ENCODE peak calls at places on chromosomes 3 and 15, in seven cellular contexts. One of them, this sample, is unnamed.

GRCh38 chr3:87088984-87089841 is 98.3 kb upstream of the VGLL3 start:
- DNase-seq in fibroblast of lung: peak; percentile 91
- DNase-seq in pancreas: peak; percentile 55
- DNase-seq in fibroblast of pulmonary artery: peak; percentile 84
- DNase-seq in NCI-H2081: peak; percentile 63
- DNase-seq in GM03348: peak; percentile 90
- DNase-seq in 8988T: peak; percentile 15
- DNase-seq in this sample: peak; percentile 76

GRCh38 chr3:36244728-36245127 is 135.6 kb upstream of the STAC start:
- DNase-seq in 8988T: no peak
- DNase-seq in pancreas: no peak
- DNase-seq in fibroblast of lung: peak; percentile 74
- DNase-seq in GM03348: peak; percentile 76
- DNase-seq in NCI-H2081: no peak
- DNase-seq in fibroblast of pulmonary artery: peak; percentile 26
- DNase-seq in this sample: peak; percentile 16

GRCh38 chr3:39038165-39038564 is 13.6 kb downstream of the SCN11A start:
- DNase-seq in pancreas: no peak
- DNase-seq in fibroblast of pulmonary artery: peak; percentile 39
- DNase-seq in 8988T: no peak
- DNase-seq in GM03348: peak; percentile 43
- DNase-seq in fibroblast of lung: peak; percentile 87
- DNase-seq in NCI-H2081: no peak
- DNase-seq in this sample: peak; percentile 90

GRCh38 chr15:72382146-72382545 is 6.3 kb upstream of the HEXA start:
- DNase-seq in NCI-H2081: no peak
- DNase-seq in 8988T: no peak
- DNase-seq in fibroblast of pulmonary artery: peak; percentile 20
- DNase-seq in fibroblast of lung: no peak
- DNase-seq in pancreas: no peak
- DNase-seq in GM03348: peak; percentile 11
- DNase-seq in this sample: no peak

GRCh38 chr3:13863929-13864595 is 15.8 kb downstream of the WNT7A start:
- DNase-seq in pancreas: no peak
- DNase-seq in 8988T: no peak
- DNase-seq in GM03348: no peak
- DNase-seq in NCI-H2081: no peak
- DNase-seq in fibroblast of lung: no peak
- DNase-seq in fibroblast of pulmonary artery: no peak
- DNase-seq in this sample: no peak

GRCh38 chr15:43903864-43904290 is 77.1 kb downstream of the WDR76 start:
- DNase-seq in NCI-H2081: peak; percentile 64
- DNase-seq in pancreas: peak; percentile 54
- DNase-seq in fibroblast of pulmonary artery: peak; percentile 75
- DNase-seq in fibroblast of lung: peak; percentile 48
- DNase-seq in 8988T: peak; percentile 50
- DNase-seq in GM03348: peak; percentile 87
- DNase-seq in this sample: peak; percentile 48

GRCh38 chr3:56251343-56251945 is 216.8 kb downstream of the ERC2 start:
- DNase-seq in fibroblast of pulmonary artery: peak; percentile 84
- DNase-seq in fibroblast of lung: peak; percentile 40
- DNase-seq in pancreas: peak; percentile 51
- DNase-seq in NCI-H2081: peak; percentile 46
- DNase-seq in GM03348: peak; percentile 79
- DNase-seq in 8988T: peak; percentile 15
- DNase-seq in this sample: peak; percentile 49

GRCh38 chr15:63908986-63909385 is 75.2 kb upstream of the HERC1 start:
- DNase-seq in pancreas: no peak
- DNase-seq in GM03348: peak; percentile 36
- DNase-seq in 8988T: no peak
- DNase-seq in fibroblast of pulmonary artery: no peak
- DNase-seq in NCI-H2081: no peak
- DNase-seq in fibroblast of lung: peak; percentile 35
- DNase-seq in this sample: no peak

GRCh38 chr15:60326824-60327654 is 70.7 kb downstream of the ANXA2 start:
- DNase-seq in 8988T: no peak
- DNase-seq in fibroblast of pulmonary artery: peak; percentile 76
- DNase-seq in fibroblast of lung: no peak
- DNase-seq in pancreas: no peak
- DNase-seq in NCI-H2081: peak; percentile 67
- DNase-seq in GM03348: peak; percentile 54
- DNase-seq in this sample: peak; percentile 44

GRCh38 chr15:44300567-44300966 is 12.0 kb downstream of the GOLM2 start:
- DNase-seq in 8988T: no peak
- DNase-seq in GM03348: no peak
- DNase-seq in fibroblast of pulmonary artery: no peak
- DNase-seq in pancreas: no peak
- DNase-seq in NCI-H2081: no peak
- DNase-seq in fibroblast of lung: no peak
- DNase-seq in this sample: no peak

GRCh38 chr3:42735609-42736008 is 33.0 kb upstream of the HHATL start:
- DNase-seq in 8988T: no peak
- DNase-seq in NCI-H2081: no peak
- DNase-seq in fibroblast of pulmonary artery: no peak
- DNase-seq in GM03348: no peak
- DNase-seq in fibroblast of lung: no peak
- DNase-seq in pancreas: no peak
- DNase-seq in this sample: no peak

GRCh38 chr3:14525685-14526631 is 14.2 kb downstream of the GRIP2 start:
- DNase-seq in fibroblast of lung: peak; percentile 48
- DNase-seq in NCI-H2081: no peak
- DNase-seq in GM03348: peak; percentile 86
- DNase-seq in 8988T: no peak
- DNase-seq in fibroblast of pulmonary artery: peak; percentile 31
- DNase-seq in pancreas: no peak
- DNase-seq in this sample: peak; percentile 55

GRCh38 chr15:75198560-75199346 is 2.9 kb upstream of the C15orf39 start:
- DNase-seq in NCI-H2081: peak; percentile 54
- DNase-seq in 8988T: no peak
- DNase-seq in GM03348: no peak
- DNase-seq in fibroblast of lung: peak; percentile 43
- DNase-seq in pancreas: no peak
- DNase-seq in fibroblast of pulmonary artery: peak; percentile 42
- DNase-seq in this sample: peak; percentile 65

GRCh38 chr3:188284455-188285212 is 130.7 kb downstream of the LPP start:
- DNase-seq in NCI-H2081: no peak
- DNase-seq in fibroblast of lung: peak; percentile 54
- DNase-seq in 8988T: no peak
- DNase-seq in pancreas: no peak
- DNase-seq in GM03348: no peak
- DNase-seq in fibroblast of pulmonary artery: no peak
- DNase-seq in this sample: no peak

This sample was measured in iris pigment epithelial cell.